ENCODE peak calls at places on chromosomes 5 and 9, in five cellular contexts. Y is ovary, S is mammary epithelial cell, G is IMR-90, T is pancreas. N is an unnamed sample.

GRCh38 chr5:38789134-38789533 is 56.7 kb upstream of the OSMR start:
- DNase-seq in T (no peak), Y (no peak), S (no peak), G (peak; percentile 26), N (no peak)

GRCh38 chr9:114549677-114550330 is 37.8 kb upstream of the ATP6V1G1 start:
- DNase-seq in T (no peak), S (no peak), G (peak; percentile 6), Y (no peak), N (no peak)

GRCh38 chr5:88825782-88826110 is 57.2 kb downstream of the MEF2C start:
- DNase-seq in Y (no peak), T (no peak), S (no peak), G (peak; percentile 8), N (no peak)

GRCh38 chr9:134983506-134984371 is 66.0 kb upstream of the FCN1 start:
- DNase-seq in T (no peak), G (no peak), S (no peak), Y (no peak), N (no peak)

GRCh38 chr5:121913397-121913796 is 48.4 kb upstream of the SRFBP1 start:
- DNase-seq in G (no peak), T (no peak), S (no peak), Y (no peak), N (no peak)

GRCh38 chr9:37706290-37706689 is 47.3 kb upstream of the TRMT10B start:
- DNase-seq in Y (no peak), T (no peak), G (no peak), S (peak; percentile 69), N (peak; percentile 1)

GRCh38 chr5:17340816-17341215 is 123.4 kb downstream of the BASP1 start:
- DNase-seq in Y (no peak), G (peak; percentile 58), S (no peak), T (no peak), N (peak; percentile 65)

GRCh38 chr5:132046915-132047314 is 13.5 kb upstream of the IL3 start:
- DNase-seq in S (no peak), G (no peak), T (peak; percentile 13), Y (no peak), N (no peak)

GRCh38 chr5:71891856-71892255 is 172.8 kb downstream of the CARTPT start:
- DNase-seq in Y (no peak), G (peak; percentile 22), S (peak; percentile 34), T (no peak), N (peak; percentile 31)

GRCh38 chr5:67255881-67256280 is 59.3 kb upstream of the CD180 start:
- DNase-seq in S (no peak), Y (no peak), T (no peak), G (no peak), N (no peak)

GRCh38 chr5:10596310-10596703 is 32.4 kb downstream of the ANKRD33B start:
- DNase-seq in S (no peak), Y (no peak), T (no peak), G (no peak), N (no peak)

GRCh38 chr5:83077662-83078261 is 415 bp downstream of the XRCC4 start:
- DNase-seq in T (no peak), Y (no peak), S (no peak), G (peak; percentile 31), N (peak; percentile 64)

GRCh38 chr9:21294325-21294724 is 10.8 kb downstream of the IFNA5 start:
- DNase-seq in G (peak; percentile 17), S (peak; percentile 98), T (no peak), Y (no peak), N (peak; percentile 6)

GRCh38 chr9:21095561-21095960 is 17.8 kb upstream of the IFNB1 start:
- DNase-seq in G (no peak), T (no peak), S (no peak), Y (no peak), N (peak; percentile 24)

GRCh38 chr9:116405321-116405720 is 251.7 kb downstream of the PAPPA start:
- DNase-seq in Y (no peak), G (no peak), S (no peak), T (no peak), N (no peak)

GRCh38 chr5:65334077-65334476 is 147.6 kb downstream of the ADAMTS6 start:
- DNase-seq in T (peak; percentile 43), S (peak; percentile 56), G (no peak), Y (no peak), N (no peak)

GRCh38 chr5:103646698-103647614 is 84.4 kb upstream of the NUDT12 start:
- DNase-seq in G (no peak), S (no peak), T (no peak), Y (no peak), N (no peak)

GRCh38 chr5:30401479-30402058 is 791.9 kb upstream of the CDH6 start:
- DNase-seq in T (no peak), Y (no peak), G (peak; percentile 48), S (peak; percentile 4), N (peak; percentile 23)

GRCh38 chr9:126558051-126558665 is 55.6 kb upstream of the LMX1B start:
- DNase-seq in T (peak; percentile 88), G (peak; percentile 22), S (peak; percentile 30), Y (peak; percentile 17), N (peak; percentile 20)

GRCh38 chr9:76528642-76529190 is 69.7 kb downstream of the GCNT1 start:
- DNase-seq in T (peak; percentile 72), S (no peak), G (no peak), Y (no peak), N (no peak)

GRCh38 chr5:118592678-118593328 is 395.5 kb downstream of the DTWD2 start:
- DNase-seq in S (no peak), T (no peak), G (no peak), Y (no peak), N (no peak)

GRCh38 chr5:171534009-171534895 is 114.8 kb downstream of the FGF18 start:
- DNase-seq in Y (no peak), S (peak; percentile 52), G (no peak), T (no peak), N (no peak)

GRCh38 chr5:128469924-128470323 is 68.1 kb downstream of the FBN2 start:
- DNase-seq in T (no peak), G (peak; percentile 39), S (no peak), Y (no peak), N (peak; percentile 33)

GRCh38 chr9:127032256-127032655 is 90.2 kb downstream of the ANGPTL2 start:
- DNase-seq in G (no peak), S (no peak), T (no peak), Y (no peak), N (no peak)

GRCh38 chr5:143836161-143836725 is 24.3 kb downstream of the HMHB1 start:
- DNase-seq in T (no peak), S (no peak), Y (no peak), G (no peak), N (no peak)

GRCh38 chr5:3891118-3891517 is 295.5 kb downstream of the IRX1 start:
- DNase-seq in Y (no peak), G (no peak), S (no peak), T (no peak), N (no peak)

GRCh38 chr5:173327948-173328895 is at the start of gene STC2:
- DNase-seq in Y (no peak), G (peak; percentile 94), T (peak; percentile 97), S (peak; percentile 50), N (peak; percentile 94)

GRCh38 chr5:55600536-55601208 is 65.9 kb upstream of the PLPP1 start:
- DNase-seq in T (no peak), S (no peak), G (peak; percentile 60), Y (no peak), N (peak; percentile 76)

GRCh38 chr5:74629326-74629725 is 11.2 kb downstream of the ENC1 start:
- DNase-seq in Y (no peak), G (no peak), S (no peak), T (no peak), N (no peak)
- H3K4me1 ChIP-seq in Y (peaks cover 15% of the 10 kb centered on the region), G (peaks cover 26% of the 10 kb centered on the region), S (peaks cover 87% of the 10 kb centered on the region), T (peaks cover 5% of the 10 kb centered on the region), N (peaks cover 10% of the 10 kb centered on the region)

DNA sequence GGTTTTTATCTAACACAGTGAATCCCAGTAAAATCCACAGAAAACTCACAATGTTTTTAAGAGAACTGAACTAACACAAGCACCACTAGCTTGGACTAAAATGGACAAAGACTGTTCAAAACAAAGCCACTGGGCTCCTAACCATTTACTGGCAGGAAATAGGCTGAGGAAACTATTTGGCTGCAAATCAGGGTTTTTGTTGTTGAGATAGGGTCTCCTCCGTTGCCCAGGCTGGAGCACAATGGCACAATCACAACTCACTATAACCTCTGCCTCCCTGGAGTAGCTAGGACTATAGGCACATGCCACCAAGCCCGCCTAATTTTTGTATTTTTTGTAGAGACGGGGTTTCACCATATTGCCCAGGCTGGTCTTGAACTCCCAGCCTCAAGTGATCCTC is 99.7 kb downstream of the THBS4 start:
- DNase-seq in T (no peak), G (no peak), Y (no peak), S (no peak), N (no peak)
- H3K4me1 ChIP-seq in T (no peaks in the 10 kb centered on the region), G (no peaks in the 10 kb centered on the region), Y (peaks cover 3% of the 10 kb centered on the region), S (no peaks in the 10 kb centered on the region), N (peaks cover 2% of the 10 kb centered on the region)

GRCh38 chr5:142819816-142820215 is 49.6 kb downstream of the ARHGAP26 start:
- DNase-seq in S (peak; percentile 32), Y (no peak), G (peak; percentile 57), T (no peak), N (no peak)
- H3K4me1 ChIP-seq in S (peaks cover 36% of the 10 kb centered on the region), Y (peaks cover 2% of the 10 kb centered on the region), G (peaks cover 21% of the 10 kb centered on the region), T (no peaks in the 10 kb centered on the region), N (peaks cover 34% of the 10 kb centered on the region)

GRCh38 chr9:92974696-92975451 is 27.6 kb downstream of the FGD3 start:
- DNase-seq in S (no peak), G (no peak), T (no peak), Y (no peak), N (no peak)

GRCh38 chr9:92974161-92974661 is 26.9 kb downstream of the FGD3 start:
- DNase-seq in S (no peak), Y (no peak), T (no peak), G (no peak), N (no peak)

GRCh38 chr9:92971776-92972175 is 24.5 kb downstream of the FGD3 start:
- DNase-seq in S (no peak), Y (no peak), T (no peak), G (no peak), N (no peak)

GRCh38 chr9:92975452-92975770 is 28.1 kb downstream of the FGD3 start:
- DNase-seq in S (no peak), G (no peak), T (no peak), Y (no peak), N (no peak)

DNA sequence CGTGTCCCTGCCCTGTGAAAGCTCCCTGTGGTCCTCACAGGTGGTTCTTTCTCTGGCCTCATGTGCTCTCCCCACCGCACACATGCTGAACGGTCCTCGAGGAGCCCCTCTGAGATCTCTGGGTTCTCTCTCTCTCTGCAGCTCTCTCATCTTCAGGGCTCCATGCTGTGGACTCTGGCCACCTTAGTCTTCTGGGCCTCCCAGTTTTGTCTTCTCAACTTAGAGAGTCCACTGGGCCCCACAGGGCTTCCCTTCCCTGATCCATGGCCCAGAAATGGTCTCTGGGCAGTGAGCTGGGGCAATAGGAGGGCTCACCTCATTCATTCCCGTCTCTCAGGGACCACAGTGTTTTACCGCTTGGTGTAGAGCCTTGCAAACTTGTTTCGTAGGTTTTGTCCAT is 26.4 kb downstream of the FGD3 start:
- DNase-seq in T (no peak), Y (no peak), S (no peak), G (no peak), N (no peak)
- H3K4me1 ChIP-seq in T (no peaks in the 10 kb centered on the region), Y (no peaks in the 10 kb centered on the region), S (peaks cover 9% of the 10 kb centered on the region), G (no peaks in the 10 kb centered on the region), N (peaks cover 2% of the 10 kb centered on the region)

N was measured in mesenchymal stem cell.